ENCODE peak calls at places on chromosomes 1 and 21, in seven cellular contexts. One of them, this sample, is unnamed.

GRCh38 chr21:26840912-26841311 is 4.3 kb downstream of the ADAMTS1 start:
- DNase-seq in mesothelial cell of epicardium: no peak
- DNase-seq in sigmoid colon: peak
- DNase-seq in Calu3: peak
- DNase-seq in SK-N-SH: peak
- DNase-seq in uterus: peak
- DNase-seq in right atrium auricular region: peak
- DNase-seq in this sample: no peak

GRCh38 chr1:204293605-204294365 is 65.9 kb downstream of the PLEKHA6 start:
- DNase-seq in mesothelial cell of epicardium: no peak
- DNase-seq in sigmoid colon: no peak
- DNase-seq in Calu3: no peak
- DNase-seq in SK-N-SH: no peak
- DNase-seq in uterus: peak
- DNase-seq in right atrium auricular region: no peak
- DNase-seq in this sample: no peak

GRCh38 chr1:160251006-160251405 is 11.3 kb downstream of the DCAF8 start:
- DNase-seq in mesothelial cell of epicardium: no peak
- DNase-seq in sigmoid colon: no peak
- DNase-seq in Calu3: no peak
- DNase-seq in SK-N-SH: no peak
- DNase-seq in uterus: no peak
- DNase-seq in right atrium auricular region: no peak
- DNase-seq in this sample: no peak

GRCh38 chr1:35269190-35269988 is 880 bp downstream of the ZMYM4 start:
- DNase-seq in mesothelial cell of epicardium: no peak
- DNase-seq in sigmoid colon: no peak
- DNase-seq in Calu3: peak
- DNase-seq in SK-N-SH: no peak
- DNase-seq in uterus: no peak
- DNase-seq in right atrium auricular region: no peak
- DNase-seq in this sample: no peak

GRCh38 chr1:170530972-170531757 is 801 bp upstream of the GORAB start:
- DNase-seq in mesothelial cell of epicardium: no peak
- DNase-seq in sigmoid colon: no peak
- DNase-seq in Calu3: peak
- DNase-seq in SK-N-SH: peak
- DNase-seq in uterus: peak
- DNase-seq in right atrium auricular region: peak
- DNase-seq in this sample: no peak

GRCh38 chr1:68217060-68217554 is 15.2 kb downstream of the WLS start:
- DNase-seq in mesothelial cell of epicardium: no peak
- DNase-seq in sigmoid colon: no peak
- DNase-seq in Calu3: no peak
- DNase-seq in SK-N-SH: no peak
- DNase-seq in uterus: no peak
- DNase-seq in right atrium auricular region: no peak
- DNase-seq in this sample: no peak

GRCh38 chr1:52919720-52920199 is 1.8 kb downstream of the ECHDC2 start:
- DNase-seq in mesothelial cell of epicardium: no peak
- DNase-seq in sigmoid colon: no peak
- DNase-seq in Calu3: no peak
- DNase-seq in SK-N-SH: no peak
- DNase-seq in uterus: no peak
- DNase-seq in right atrium auricular region: no peak
- DNase-seq in this sample: no peak

GRCh38 chr21:41290106-41290799 is 26.3 kb upstream of the FAM3B start:
- DNase-seq in mesothelial cell of epicardium: no peak
- DNase-seq in sigmoid colon: no peak
- DNase-seq in Calu3: no peak
- DNase-seq in SK-N-SH: no peak
- DNase-seq in uterus: no peak
- DNase-seq in right atrium auricular region: no peak
- DNase-seq in this sample: no peak

GRCh38 chr1:33380811-33381210 is 50.1 kb downstream of the PHC2 start:
- DNase-seq in mesothelial cell of epicardium: no peak
- DNase-seq in sigmoid colon: no peak
- DNase-seq in Calu3: no peak
- DNase-seq in SK-N-SH: no peak
- DNase-seq in uterus: no peak
- DNase-seq in right atrium auricular region: no peak
- DNase-seq in this sample: no peak

GRCh38 chr1:178575611-178576331 is 62.9 kb downstream of the TEX35 start:
- DNase-seq in mesothelial cell of epicardium: no peak
- DNase-seq in sigmoid colon: no peak
- DNase-seq in Calu3: no peak
- DNase-seq in SK-N-SH: no peak
- DNase-seq in uterus: no peak
- DNase-seq in right atrium auricular region: no peak
- DNase-seq in this sample: peak

GRCh38 chr1:2212542-2213491 is 15.3 kb upstream of the SKI start:
- DNase-seq in mesothelial cell of epicardium: peak
- DNase-seq in sigmoid colon: peak
- DNase-seq in Calu3: peak
- DNase-seq in SK-N-SH: peak
- DNase-seq in uterus: peak
- DNase-seq in right atrium auricular region: peak
- DNase-seq in this sample: peak
- TF ChIP-seq CTCF in mesothelial cell of epicardium: no peak
- TF ChIP-seq CTCF in sigmoid colon: peak
- TF ChIP-seq CTCF in Calu3: no peak
- TF ChIP-seq CTCF in SK-N-SH: no peak
- TF ChIP-seq CTCF in uterus: peak
- TF ChIP-seq CTCF in right atrium auricular region: peak
- TF ChIP-seq CTCF in this sample: peak

DNA sequence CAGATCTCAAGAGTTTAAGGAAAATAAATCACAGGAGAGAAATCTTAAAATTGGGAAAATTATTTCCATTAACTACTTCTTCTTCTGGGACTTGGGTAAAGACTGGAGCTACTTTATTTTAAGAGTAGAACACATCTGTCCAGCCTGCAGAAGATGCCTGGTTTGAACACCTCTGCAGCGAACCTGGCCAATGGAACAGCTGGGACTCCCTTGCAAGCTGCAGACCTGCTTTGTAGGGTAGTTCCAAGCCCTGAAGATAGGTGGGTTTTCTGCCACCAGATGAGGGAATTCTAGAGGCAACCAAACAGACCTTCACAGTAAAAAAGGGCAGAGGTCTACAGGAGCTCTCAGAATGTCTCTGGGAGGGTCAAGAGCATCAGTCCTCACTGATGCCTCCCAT is 86.5 kb upstream of the CACNA1E start:
- DNase-seq in mesothelial cell of epicardium: no peak
- DNase-seq in sigmoid colon: no peak
- DNase-seq in Calu3: no peak
- DNase-seq in SK-N-SH: no peak
- DNase-seq in uterus: no peak
- DNase-seq in right atrium auricular region: no peak
- DNase-seq in this sample: no peak
- TF ChIP-seq CTCF in mesothelial cell of epicardium: no peak
- TF ChIP-seq CTCF in sigmoid colon: no peak
- TF ChIP-seq CTCF in Calu3: no peak
- TF ChIP-seq CTCF in SK-N-SH: no peak
- TF ChIP-seq CTCF in uterus: no peak
- TF ChIP-seq CTCF in right atrium auricular region: no peak
- TF ChIP-seq CTCF in this sample: no peak

GRCh38 chr1:86169625-86170024 is 13.1 kb upstream of the COL24A1 start:
- DNase-seq in mesothelial cell of epicardium: no peak
- DNase-seq in sigmoid colon: no peak
- DNase-seq in Calu3: no peak
- DNase-seq in SK-N-SH: no peak
- DNase-seq in uterus: no peak
- DNase-seq in right atrium auricular region: no peak
- DNase-seq in this sample: no peak
- TF ChIP-seq CTCF in mesothelial cell of epicardium: no peak
- TF ChIP-seq CTCF in sigmoid colon: no peak
- TF ChIP-seq CTCF in Calu3: no peak
- TF ChIP-seq CTCF in SK-N-SH: peak
- TF ChIP-seq CTCF in uterus: no peak
- TF ChIP-seq CTCF in right atrium auricular region: no peak
- TF ChIP-seq CTCF in this sample: peak

GRCh38 chr1:20711285-20712209 is 6.3 kb downstream of the KIF17 start:
- DNase-seq in mesothelial cell of epicardium: no peak
- DNase-seq in sigmoid colon: no peak
- DNase-seq in Calu3: no peak
- DNase-seq in SK-N-SH: peak
- DNase-seq in uterus: no peak
- DNase-seq in right atrium auricular region: no peak
- DNase-seq in this sample: no peak
- TF ChIP-seq CTCF in mesothelial cell of epicardium: no peak
- TF ChIP-seq CTCF in sigmoid colon: no peak
- TF ChIP-seq CTCF in Calu3: no peak
- TF ChIP-seq CTCF in SK-N-SH: no peak
- TF ChIP-seq CTCF in uterus: no peak
- TF ChIP-seq CTCF in right atrium auricular region: no peak
- TF ChIP-seq CTCF in this sample: no peak

GRCh38 chr1:17401841-17402240 is 29.8 kb downstream of the PADI6 start:
- DNase-seq in mesothelial cell of epicardium: no peak
- DNase-seq in sigmoid colon: no peak
- DNase-seq in Calu3: no peak
- DNase-seq in SK-N-SH: no peak
- DNase-seq in uterus: no peak
- DNase-seq in right atrium auricular region: no peak
- DNase-seq in this sample: no peak
- TF ChIP-seq CTCF in mesothelial cell of epicardium: no peak
- TF ChIP-seq CTCF in sigmoid colon: no peak
- TF ChIP-seq CTCF in Calu3: no peak
- TF ChIP-seq CTCF in SK-N-SH: no peak
- TF ChIP-seq CTCF in uterus: no peak
- TF ChIP-seq CTCF in right atrium auricular region: no peak
- TF ChIP-seq CTCF in this sample: no peak

DNA sequence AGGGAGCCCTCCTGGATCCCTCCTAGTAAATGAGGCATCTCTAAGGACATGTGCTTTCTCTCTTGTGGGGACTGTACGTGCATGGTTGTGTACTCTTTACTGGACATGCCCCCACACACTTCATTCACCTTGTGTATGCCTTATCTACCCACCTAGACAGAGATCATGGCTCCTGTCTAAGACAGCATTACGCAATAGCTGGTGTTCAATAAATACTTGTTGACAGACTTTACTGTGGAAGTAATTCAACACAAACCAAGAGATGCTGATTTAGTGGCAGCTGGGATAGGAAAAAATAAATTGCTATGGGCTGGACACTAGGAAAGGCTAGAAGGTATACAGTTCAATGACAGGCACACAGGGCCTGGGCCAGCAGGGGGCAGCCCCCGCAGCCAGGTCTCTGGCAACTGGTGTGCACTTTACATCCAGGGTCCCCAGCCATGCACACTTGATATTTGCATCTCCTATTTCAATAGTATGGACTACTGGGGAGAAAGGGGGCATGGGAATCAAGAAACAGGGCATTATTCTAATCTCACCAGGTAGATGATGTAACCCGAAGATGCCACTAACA is 24.2 kb downstream of the TRABD2B start:
- DNase-seq in mesothelial cell of epicardium: no peak
- DNase-seq in sigmoid colon: no peak
- DNase-seq in Calu3: no peak
- DNase-seq in SK-N-SH: peak
- DNase-seq in uterus: no peak
- DNase-seq in right atrium auricular region: no peak
- DNase-seq in this sample: no peak
- TF ChIP-seq CTCF in mesothelial cell of epicardium: no peak
- TF ChIP-seq CTCF in sigmoid colon: no peak
- TF ChIP-seq CTCF in Calu3: no peak
- TF ChIP-seq CTCF in SK-N-SH: peak
- TF ChIP-seq CTCF in uterus: no peak
- TF ChIP-seq CTCF in right atrium auricular region: no peak
- TF ChIP-seq CTCF in this sample: peak